ENCODE peak calls at places on chromosome 6, in seven cellular contexts. V is GM12878, Z is ovary, L is IMR-90, I is suprapubic skin, O is upper lobe of left lung, B is breast epithelium. G is an unnamed sample.

GRCh38 chr6:38261626-38262025 is 378.1 kb downstream of the BTBD9 start:
- DNase-seq in I (no peak), B (no peak), Z (no peak), V (no peak), O (no peak), L (no peak), G (no peak)

GRCh38 chr6:53432318-53433161 is 83.8 kb upstream of the ELOVL5 start:
- DNase-seq in Z (no peak), O (peak; percentile 36), B (no peak), I (no peak), L (peak; percentile 81), V (no peak), G (no peak)

GRCh38 chr6:39870950-39871349 is 63.3 kb downstream of the MOCS1 start:
- DNase-seq in Z (no peak), O (peak; percentile 17), V (no peak), I (no peak), B (no peak), L (no peak), G (no peak)

GRCh38 chr6:23145801-23146200 is 576.4 kb downstream of the HDGFL1 start:
- DNase-seq in Z (no peak), I (no peak), O (no peak), B (no peak), V (no peak), L (peak; percentile 11), G (no peak)

GRCh38 chr6:33837971-33838665 is 34.3 kb upstream of the MLN start:
- DNase-seq in L (peak; percentile 56), V (no peak), Z (peak; percentile 74), O (no peak), B (peak; percentile 23), I (no peak), G (no peak)

GRCh38 chr6:79413562-79414002 is 123.6 kb downstream of the LCA5 start:
- DNase-seq in O (no peak), Z (no peak), B (no peak), I (no peak), L (peak; percentile 23), V (no peak), G (no peak)

GRCh38 chr6:24987439-24987838 is 51.7 kb upstream of the RIPOR2 start:
- DNase-seq in O (no peak), Z (no peak), B (no peak), L (no peak), I (no peak), V (no peak), G (no peak)

GRCh38 chr6:13001951-13002350 is 285.4 kb downstream of the PHACTR1 start:
- DNase-seq in V (no peak), O (no peak), Z (no peak), L (no peak), B (no peak), I (no peak), G (no peak)

GRCh38 chr6:84524636-84525035 is 239.8 kb downstream of the TBX18 start:
- DNase-seq in Z (no peak), V (no peak), B (no peak), L (no peak), O (no peak), I (no peak), G (no peak)

GRCh38 chr6:42979523-42980177 is 669 bp upstream of the PEX6 start:
- DNase-seq in O (no peak), V (no peak), Z (no peak), I (no peak), B (no peak), L (peak; percentile 45), G (no peak)

GRCh38 chr6:117075218-117075617 is 190.1 kb upstream of the VGLL2 start:
- DNase-seq in V (no peak), I (no peak), L (no peak), B (no peak), Z (no peak), O (no peak), G (no peak)

GRCh38 chr6:42118162-42119001 is 24.0 kb downstream of the C6orf132 start:
- DNase-seq in L (no peak), B (peak; percentile 89), O (peak; percentile 87), I (no peak), Z (no peak), V (no peak), G (no peak)

GRCh38 chr6:144468709-144469108 is 183.6 kb downstream of the UTRN start:
- DNase-seq in B (no peak), V (no peak), I (no peak), O (no peak), L (no peak), Z (no peak), G (no peak)

GRCh38 chr6:109939654-109940053 is 38.5 kb upstream of the GPR6 start:
- DNase-seq in V (no peak), Z (no peak), B (no peak), I (no peak), L (peak; percentile 26), O (no peak), G (peak; percentile 14)

GRCh38 chr6:119355890-119356289 is 6.3 kb upstream of the MAN1A1 start:
- DNase-seq in B (no peak), L (no peak), I (no peak), O (no peak), V (no peak), Z (no peak), G (no peak)

GRCh38 chr6:35096129-35096852 is 44.8 kb downstream of the TCP11 start:
- DNase-seq in Z (no peak), O (no peak), I (no peak), V (no peak), L (peak; percentile 81), B (no peak), G (no peak)

DNA sequence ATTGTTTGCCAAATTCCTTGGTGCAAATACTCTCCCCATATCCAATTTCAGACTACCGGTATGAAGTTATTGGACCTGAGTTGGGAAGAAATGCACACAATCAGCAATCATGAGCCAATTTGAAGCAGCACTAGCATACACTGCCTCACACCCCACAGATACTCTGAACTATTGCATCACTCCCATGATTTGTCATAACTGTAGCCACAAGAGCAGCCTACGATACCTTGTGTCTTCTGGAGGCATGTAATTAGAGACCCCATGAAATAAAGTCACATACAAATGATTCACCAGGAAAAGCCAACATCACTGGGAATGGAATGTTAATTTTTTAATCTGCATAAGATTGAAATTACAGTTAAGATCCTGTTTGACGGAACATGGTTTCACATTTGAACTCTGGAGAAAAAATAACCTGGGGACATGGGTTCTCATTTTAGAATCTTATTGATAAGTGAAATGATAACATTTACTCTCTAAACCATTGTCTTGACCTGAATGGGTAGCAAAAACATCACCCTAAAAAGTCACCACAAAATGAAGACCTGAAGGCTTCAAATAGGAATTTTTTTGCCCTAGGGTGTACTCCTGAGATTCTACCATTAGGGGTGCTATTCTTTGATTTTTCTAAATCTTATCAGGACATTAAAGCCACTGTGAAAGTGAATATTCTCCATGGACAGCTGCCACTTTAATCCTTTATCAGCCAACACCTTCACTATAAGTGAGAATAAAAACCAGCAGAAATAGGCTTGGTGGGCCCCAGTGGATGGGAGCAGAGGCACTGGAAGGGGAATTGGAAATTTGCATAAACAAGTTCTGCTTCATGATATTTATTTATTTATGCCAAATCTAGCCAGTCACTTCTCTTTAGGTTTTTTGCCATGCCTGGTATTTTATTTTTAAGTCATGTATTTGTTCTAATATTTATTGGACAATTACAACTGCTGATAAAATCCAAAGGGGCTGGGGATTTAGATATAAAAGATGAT is 34.5 kb upstream of the HBS1L start:
- DNase-seq in I (no peak), B (no peak), V (peak; percentile 63), O (no peak), L (peak; percentile 72), Z (no peak), G (no peak)
- TF ChIP-seq CTCF in I (peak; percentile 6), B (no peak), V (peak; percentile 26), O (no peak), L (peak; percentile 47), Z (no peak), G (no peak)

GRCh38 chr6:1200706-1201105 is 111.2 kb upstream of the FOXQ1 start:
- DNase-seq in V (no peak), B (no peak), O (no peak), Z (no peak), L (peak; percentile 39), I (no peak), G (no peak)

GRCh38 chr6:1201547-1202200 is 110.2 kb upstream of the FOXQ1 start:
- DNase-seq in Z (no peak), O (no peak), V (no peak), B (no peak), I (no peak), L (no peak), G (no peak)

GRCh38 chr6:1202201-1202600 is 109.7 kb upstream of the FOXQ1 start:
- DNase-seq in B (no peak), V (no peak), I (no peak), Z (no peak), L (no peak), O (no peak), G (no peak)

GRCh38 chr6:1197309-1197708 is 114.6 kb upstream of the FOXQ1 start:
- DNase-seq in B (no peak), I (no peak), V (no peak), O (no peak), L (no peak), Z (no peak), G (no peak)

GRCh38 chr6:1199981-1200637 is 111.8 kb upstream of the FOXQ1 start:
- DNase-seq in I (no peak), Z (no peak), L (peak; percentile 6), O (no peak), B (no peak), V (no peak), G (no peak)
- TF ChIP-seq POLR2A in I (no peak), Z (no peak), L (no peak), O (no peak), B (no peak), V (no peak), G (no peak)

GRCh38 chr6:159169557-159170332 is 545 bp downstream of the FNDC1 start:
- DNase-seq in I (no peak), V (no peak), O (no peak), Z (peak; percentile 43), B (no peak), L (peak; percentile 14), G (no peak)
- H3K4me3 ChIP-seq in I (peak overlapping the region; percentile 51), V (no peak overlapping the region), O (peak overlapping the region; percentile 39), Z (peak overlapping the region; percentile 32), B (peak overlapping the region; percentile 47), L (peak overlapping the region; percentile 34), G (peak overlapping the region; percentile 7)

DNA sequence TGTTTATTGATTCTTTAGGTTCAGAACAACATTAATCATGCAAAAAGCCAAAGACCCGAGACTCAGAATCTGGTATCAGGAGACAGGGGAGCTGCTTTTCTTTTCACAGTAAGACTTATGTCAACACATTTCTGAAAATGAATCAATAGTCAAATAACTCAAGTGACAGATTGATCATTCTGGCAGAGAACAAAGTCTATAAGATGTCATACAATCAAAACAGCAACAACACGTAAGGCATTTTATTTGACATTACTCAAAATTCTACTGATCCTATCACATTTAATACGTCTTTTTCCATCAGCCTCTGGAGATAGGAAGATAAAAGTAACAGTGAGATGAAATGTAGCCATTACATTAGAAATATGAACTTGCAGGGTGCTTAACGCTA is 93.4 kb upstream of the EEF1E1 start:
- DNase-seq in L (no peak), B (no peak), O (no peak), I (no peak), Z (no peak), V (no peak), G (no peak)
- TF ChIP-seq CTCF in L (no peak), B (no peak), O (no peak), I (no peak), Z (no peak), V (no peak), G (no peak)

GRCh38 chr6:150647051-150647450 is 47.4 kb downstream of the PLEKHG1 start:
- DNase-seq in B (no peak), Z (no peak), I (no peak), O (no peak), L (no peak), V (no peak), G (no peak)
- TF ChIP-seq POLR2A in B (no peak), Z (no peak), I (no peak), O (no peak), L (no peak), V (no peak), G (no peak)

GRCh38 chr6:44422534-44422933 is 35.0 kb downstream of the CDC5L start:
- DNase-seq in O (no peak), Z (no peak), I (no peak), L (no peak), V (no peak), B (no peak), G (no peak)
- H3K4me3 ChIP-seq in O (no peak overlapping the region), Z (no peak overlapping the region), I (no peak overlapping the region), L (no peak overlapping the region), V (no peak overlapping the region), B (no peak overlapping the region), G (no peak overlapping the region)